ENCODE peak calls at places on chromosomes 16 and 17, in five cellular contexts. H is fibroblast of lung; P is type B pancreatic cell; B is naive thymus-derived CD8-positive, alpha-beta T cell; Q is GF-D8. L is an unnamed sample.

GRCh38 chr16:79090966-79091365 is 509.6 kb downstream of the MAF start:
- DNase-seq in H (no peak), P (no peak), B (no peak), Q (no peak), L (no peak)

GRCh38 chr16:3654249-3654991 is at the start of gene DNASE1:
- DNase-seq in H (peak), P (no peak), B (peak), Q (peak), L (no peak)

GRCh38 chr17:65228734-65229390 is 91.7 kb downstream of the RGS9 start:
- DNase-seq in H (peak), P (no peak), B (no peak), Q (peak), L (no peak)

GRCh38 chr16:73143681-73144370 is 95.9 kb upstream of the ZFHX3 start:
- DNase-seq in H (no peak), P (no peak), B (no peak), Q (no peak), L (no peak)

GRCh38 chr17:15258113-15258512 is 7.0 kb downstream of the PMP22 start:
- DNase-seq in H (no peak), P (no peak), B (no peak), Q (no peak), L (no peak)

GRCh38 chr17:64393000-64393402 is 2.3 kb upstream of the PECAM1 start:
- DNase-seq in H (no peak), P (no peak), B (peak), Q (no peak), L (peak)

GRCh38 chr17:39757931-39758873 is 20.5 kb downstream of the GRB7 start:
- DNase-seq in H (peak), P (no peak), B (no peak), Q (peak), L (no peak)

GRCh38 chr17:43905985-43906852 is 1.1 kb downstream of the MPP2 start:
- DNase-seq in H (peak), P (no peak), B (peak), Q (no peak), L (peak)

GRCh38 chr17:57531648-57532486 is 213.2 kb downstream of the CCDC182 start:
- DNase-seq in H (no peak), P (no peak), B (no peak), Q (no peak), L (no peak)

GRCh38 chr17:3963214-3964201 is 729 bp downstream of the ATP2A3 start:
- DNase-seq in H (no peak), P (no peak), B (peak), Q (peak), L (peak)